ENCODE peak calls at places on chromosomes 4 and X, in seven cellular contexts. D, V, H, A, C, U and G are unnamed samples.

GRCh38 chr4:121973791-121974190 is 21.9 kb upstream of the TRPC3 start:
- DNase-seq in V (no peak), C (no peak), U (no peak), H (no peak), D (no peak), A (no peak), G (no peak)

GRCh38 chr4:169050308-169050707 is 40.3 kb upstream of the CBR4 start:
- DNase-seq in D (no peak), C (no peak), H (no peak), A (no peak), V (no peak), U (no peak), G (no peak)

GRCh38 chrX:136148391-136148790 is 1.1 kb downstream of the FHL1 start:
- DNase-seq in V (no peak), D (no peak), A (no peak), U (no peak), H (no peak), C (no peak), G (no peak)

GRCh38 chr4:26912810-26913209 is 52.2 kb downstream of the STIM2 start:
- DNase-seq in A (no peak), V (no peak), D (no peak), U (no peak), H (no peak), C (no peak), G (no peak)

GRCh38 chr4:118282692-118283091 is 70.1 kb downstream of the PRSS12 start:
- DNase-seq in H (peak; percentile 65), V (no peak), A (no peak), C (no peak), U (no peak), D (no peak), G (no peak)

GRCh38 chrX:40615976-40616375 is 7.3 kb upstream of the MPC1L start:
- DNase-seq in C (no peak), D (no peak), A (no peak), H (no peak), V (no peak), U (no peak), G (no peak)

GRCh38 chr4:56345461-56345860 is 41.8 kb downstream of the AASDH start:
- DNase-seq in V (no peak), H (peak; percentile 8), C (no peak), A (no peak), U (no peak), D (no peak), G (no peak)

GRCh38 chr4:89284828-89285227 is 22.8 kb downstream of the GPRIN3 start:
- DNase-seq in H (no peak), V (no peak), C (no peak), A (no peak), U (no peak), D (no peak), G (no peak)

GRCh38 chrX:139801397-139801813 is 93.4 kb upstream of the MCF2 start:
- DNase-seq in C (no peak), U (no peak), V (no peak), D (no peak), A (no peak), H (no peak), G (no peak)

GRCh38 chrX:40096395-40097091 is 1.2 kb downstream of the BCOR start:
- DNase-seq in U (no peak), D (no peak), V (peak; percentile 62), C (no peak), H (no peak), A (no peak), G (peak; percentile 63)

GRCh38 chr4:8616831-8617230 is 24.3 kb downstream of the CPZ start:
- DNase-seq in D (no peak), V (no peak), A (no peak), C (no peak), U (no peak), H (no peak), G (no peak)

GRCh38 chrX:21972721-21973120 is 32.2 kb downstream of the SMS start:
- DNase-seq in V (peak; percentile 42), H (no peak), U (no peak), A (no peak), C (no peak), D (no peak), G (no peak)

GRCh38 chr4:185682236-185682635 is 129.8 kb downstream of the SORBS2 start:
- DNase-seq in C (no peak), U (no peak), V (no peak), A (no peak), D (no peak), H (peak; percentile 79), G (no peak)

GRCh38 chrX:105314468-105314867 is 94.0 kb upstream of the TEX13A start:
- DNase-seq in U (no peak), D (no peak), A (no peak), C (no peak), H (no peak), V (no peak), G (no peak)

GRCh38 chrX:45145492-45146215 is 55.0 kb downstream of the DIPK2B start:
- DNase-seq in C (no peak), U (no peak), V (no peak), D (no peak), A (no peak), H (no peak), G (no peak)

GRCh38 chrX:37998586-37999267 is 7.6 kb upstream of the SYTL5 start:
- DNase-seq in D (no peak), C (no peak), V (no peak), A (no peak), H (peak; percentile 65), U (no peak), G (no peak)

GRCh38 chrX:16445166-16445752 is 204.7 kb upstream of the S100G start:
- DNase-seq in H (peak; percentile 35), C (no peak), D (peak; percentile 15), A (no peak), U (peak; percentile 9), V (peak; percentile 34), G (peak; percentile 9)

GRCh38 chr4:106987314-106987713 is 48.8 kb downstream of the DKK2 start:
- DNase-seq in A (no peak), C (no peak), V (no peak), D (no peak), H (no peak), U (no peak), G (no peak)

GRCh38 chr4:136867465-136867864 is 664.8 kb downstream of the PCDH18 start:
- DNase-seq in C (no peak), H (no peak), D (no peak), U (no peak), V (no peak), A (no peak), G (no peak)

GRCh38 chr4:80201326-80202151 is 4.2 kb downstream of the PRDM8 start:
- DNase-seq in C (no peak), H (peak; percentile 23), V (peak; percentile 65), U (peak; percentile 60), D (peak; percentile 12), A (no peak), G (peak; percentile 62)

GRCh38 chr4:157984285-157984911 is 188.4 kb downstream of the GASK1B start:
- DNase-seq in H (no peak), V (no peak), C (no peak), A (no peak), D (no peak), U (no peak), G (no peak)

GRCh38 chrX:23598561-23598960 is 68.7 kb upstream of the PRDX4 start:
- DNase-seq in V (no peak), A (no peak), C (no peak), U (no peak), H (no peak), D (no peak), G (no peak)

GRCh38 chr4:181143241-181143854 is 1099.9 kb upstream of the TENM3 start:
- DNase-seq in A (peak; percentile 67), U (peak; percentile 61), H (peak; percentile 65), C (peak; percentile 55), D (peak; percentile 33), V (peak; percentile 50), G (peak; percentile 51)

GRCh38 chrX:72621619-72622485 is 49.2 kb upstream of the HDAC8 start:
- DNase-seq in D (no peak), C (no peak), A (no peak), U (no peak), V (no peak), H (peak; percentile 7), G (peak; percentile 1)

GRCh38 chrX:72713130-72713529 is 976 bp downstream of the PHKA1 start:
- DNase-seq in C (no peak), D (no peak), V (no peak), H (no peak), U (no peak), A (no peak), G (no peak)

GRCh38 chrX:13888284-13888683 is 71.4 kb upstream of the GPM6B start:
- DNase-seq in H (no peak), C (no peak), V (no peak), A (no peak), U (no peak), D (no peak), G (no peak)

GRCh38 chr4:125390126-125390525 is 75.4 kb downstream of the FAT4 start:
- DNase-seq in H (peak; percentile 65), D (no peak), A (no peak), U (no peak), V (no peak), C (no peak), G (no peak)

GRCh38 chr4:180456928-180457327 is 1786.3 kb upstream of the TENM3 start:
- DNase-seq in C (no peak), H (no peak), U (no peak), D (no peak), V (no peak), A (no peak), G (no peak)

GRCh38 chrX:133440081-133440796 is 24.9 kb upstream of the GPC4 start:
- DNase-seq in A (no peak), U (no peak), D (no peak), H (no peak), V (no peak), C (no peak), G (no peak)

GRCh38 chrX:39688576-39689373 is 409.0 kb downstream of the BCOR start:
- DNase-seq in C (peak; percentile 19), A (no peak), U (no peak), D (peak; percentile 10), V (no peak), H (peak; percentile 50), G (peak; percentile 30)

GRCh38 chr4:165151734-165152133 is 39.1 kb upstream of the TMEM192 start:
- DNase-seq in U (no peak), D (no peak), A (no peak), H (no peak), V (no peak), C (no peak), G (no peak)

GRCh38 chr4:8515316-8516060 is 64.7 kb upstream of the GPR78 start:
- DNase-seq in V (no peak), A (no peak), D (no peak), C (no peak), U (no peak), H (peak; percentile 86), G (no peak)